ENCODE peak calls at places on chromosomes 13 and 19, in six cellular contexts. K is dermis microvascular lymphatic vessel endothelial cell; R is stimulated activated CD4-positive, alpha-beta T cell treated with anti-CD3 and anti-CD28 coated beads, Interleukin-4, amount 100 ng/mL, for 4 hours; W is activated CD4-positive, alpha-beta T cell treated with anti-CD3 and anti-CD28 coated beads, Interleukin-2, amount 50 U/mL, for 1 hour; C is nephron progenitor cell; A is non-pigmented ciliary epithelial cell. Y is an unnamed sample.

GRCh38 chr13:106232680-106233079 is 302.8 kb downstream of the EFNB2 start:
- DNase-seq in C (no peak), W (no peak), A (no peak), R (no peak), K (no peak), Y (no peak)

GRCh38 chr13:74550039-74550438 is 415.8 kb upstream of the KLF12 start:
- DNase-seq in W (no peak), C (no peak), R (no peak), A (peak), K (no peak), Y (no peak)

GRCh38 chr19:51514866-51515481 is 13.4 kb upstream of the SIGLEC12 start:
- DNase-seq in A (peak), K (peak), C (peak), R (no peak), W (no peak), Y (no peak)

GRCh38 chr13:50831510-50831909 is 12.0 kb downstream of the DLEU7 start:
- DNase-seq in K (no peak), A (no peak), C (no peak), R (no peak), W (no peak), Y (no peak)

GRCh38 chr19:51366999-51367564 is 894 bp upstream of the ETFB start:
- DNase-seq in W (peak), A (no peak), K (no peak), C (peak), R (peak), Y (no peak)

GRCh38 chr13:46389985-46390384 is 2.9 kb upstream of the RUBCNL start:
- DNase-seq in K (no peak), W (no peak), C (peak), R (no peak), A (no peak), Y (no peak)

GRCh38 chr19:19303411-19303810 is 16.9 kb downstream of the SUGP1 start:
- DNase-seq in K (no peak), W (no peak), A (no peak), C (no peak), R (no peak), Y (no peak)

GRCh38 chr19:1257475-1258160 is 9.2 kb downstream of the MIDN start:
- DNase-seq in K (no peak), R (no peak), W (no peak), A (no peak), C (no peak), Y (no peak)

GRCh38 chr19:19432732-19433131 is 27.3 kb downstream of the GATAD2A start:
- DNase-seq in K (no peak), A (no peak), W (no peak), R (no peak), C (no peak), Y (no peak)

GRCh38 chr19:31329819-31330218 is 19.4 kb downstream of the TSHZ3 start:
- DNase-seq in C (no peak), K (no peak), W (no peak), R (no peak), A (no peak), Y (no peak)

GRCh38 chr13:43061496-43062280 is 38.3 kb downstream of the DNAJC15 start:
- DNase-seq in A (no peak), C (no peak), W (no peak), K (no peak), R (no peak), Y (no peak)